ENCODE peak calls at places on chromosomes 3 and 15, in eight cellular contexts. J is esophagus muscularis mucosa, A is H9, L is dorsolateral prefrontal cortex, O is keratinocyte, Z is IMR-90, H is OCI-LY7, N is heart right ventricle. F is an unnamed sample.

GRCh38 chr3:155548194-155548593 is 196.7 kb downstream of the PLCH1 start:
- DNase-seq in Z (no peak), H (no peak), L (no peak), A (no peak), J (no peak), N (no peak), O (no peak), F (no peak)

GRCh38 chr3:174023445-174023844 is 625.9 kb downstream of the NLGN1 start:
- DNase-seq in L (no peak), O (no peak), A (no peak), H (no peak), N (no peak), Z (peak), J (no peak), F (no peak)

GRCh38 chr3:128730521-128730920 is 4.5 kb downstream of the RAB7A start:
- DNase-seq in J (no peak), H (no peak), Z (no peak), A (no peak), O (no peak), L (no peak), N (no peak), F (no peak)

GRCh38 chr15:98776607-98777281 is 128.4 kb downstream of the IGF1R start:
- DNase-seq in H (no peak), N (peak), L (no peak), J (no peak), A (no peak), O (no peak), Z (peak), F (no peak)

GRCh38 chr3:123281406-123281805 is 79.7 kb downstream of the SEC22A start:
- DNase-seq in O (no peak), Z (no peak), L (no peak), A (no peak), J (peak), H (no peak), N (no peak), F (no peak)

GRCh38 chr3:47685037-47685436 is 96.7 kb downstream of the SMARCC1 start:
- DNase-seq in Z (peak), L (no peak), N (no peak), J (no peak), A (no peak), O (no peak), H (no peak), F (no peak)

GRCh38 chr3:182364723-182365650 is 428.3 kb upstream of the ATP11B start:
- DNase-seq in A (no peak), J (no peak), H (no peak), Z (no peak), O (peak), L (peak), N (no peak), F (peak)

GRCh38 chr3:196624907-196625306 is 14.6 kb upstream of the NRROS start:
- DNase-seq in O (no peak), H (no peak), J (no peak), N (peak), A (no peak), L (peak), Z (no peak), F (no peak)

GRCh38 chr3:114565201-114565600 is 271.4 kb downstream of the TIGIT start:
- DNase-seq in J (no peak), O (no peak), H (no peak), L (no peak), Z (no peak), N (peak), A (no peak), F (no peak)

GRCh38 chr15:75355369-75355768 is 8.5 kb downstream of the NEIL1 start:
- DNase-seq in L (no peak), H (no peak), Z (no peak), J (no peak), N (no peak), A (no peak), O (no peak), F (no peak)

GRCh38 chr15:101162701-101163483 is 89.0 kb downstream of the CHSY1 start:
- DNase-seq in A (no peak), O (no peak), N (peak), H (no peak), L (peak), Z (no peak), J (peak), F (peak)

GRCh38 chr3:63791974-63792373 is 27.1 kb upstream of the C3orf49 start:
- DNase-seq in Z (peak), O (peak), L (no peak), H (no peak), N (no peak), A (no peak), J (no peak), F (peak)

GRCh38 chr15:87322845-87323244 is 933.7 kb downstream of the NTRK3 start:
- DNase-seq in L (no peak), J (no peak), N (no peak), A (no peak), H (no peak), O (no peak), Z (no peak), F (no peak)

GRCh38 chr3:71710906-71711494 is 14.2 kb downstream of the EIF4E3 start:
- DNase-seq in N (no peak), L (no peak), H (peak), J (no peak), O (no peak), A (no peak), Z (peak), F (no peak)

GRCh38 chr15:85541744-85542143 is 161.3 kb downstream of the AKAP13 start:
- DNase-seq in J (no peak), A (no peak), L (no peak), O (no peak), N (no peak), H (no peak), Z (peak), F (no peak)

GRCh38 chr15:83446904-83447708 is at the start of gene SH3GL3:
- DNase-seq in A (peak), N (peak), L (peak), Z (peak), J (peak), H (no peak), O (no peak), F (peak)

GRCh38 chr3:134306334-134306733 is 55.7 kb upstream of the RYK start:
- DNase-seq in J (peak), Z (no peak), A (no peak), O (no peak), H (no peak), L (no peak), N (no peak), F (no peak)

GRCh38 chr3:134311265-134311664 is 60.6 kb upstream of the RYK start:
- DNase-seq in H (no peak), J (no peak), N (no peak), A (no peak), Z (peak), O (no peak), L (no peak), F (no peak)

GRCh38 chr3:134307425-134307824 is 56.8 kb upstream of the RYK start:
- DNase-seq in O (no peak), A (no peak), N (no peak), H (no peak), L (no peak), J (no peak), Z (no peak), F (no peak)

GRCh38 chr3:134309987-134310700 is 59.5 kb upstream of the RYK start:
- DNase-seq in Z (no peak), L (no peak), H (no peak), N (no peak), A (no peak), J (no peak), O (no peak), F (no peak)

DNA sequence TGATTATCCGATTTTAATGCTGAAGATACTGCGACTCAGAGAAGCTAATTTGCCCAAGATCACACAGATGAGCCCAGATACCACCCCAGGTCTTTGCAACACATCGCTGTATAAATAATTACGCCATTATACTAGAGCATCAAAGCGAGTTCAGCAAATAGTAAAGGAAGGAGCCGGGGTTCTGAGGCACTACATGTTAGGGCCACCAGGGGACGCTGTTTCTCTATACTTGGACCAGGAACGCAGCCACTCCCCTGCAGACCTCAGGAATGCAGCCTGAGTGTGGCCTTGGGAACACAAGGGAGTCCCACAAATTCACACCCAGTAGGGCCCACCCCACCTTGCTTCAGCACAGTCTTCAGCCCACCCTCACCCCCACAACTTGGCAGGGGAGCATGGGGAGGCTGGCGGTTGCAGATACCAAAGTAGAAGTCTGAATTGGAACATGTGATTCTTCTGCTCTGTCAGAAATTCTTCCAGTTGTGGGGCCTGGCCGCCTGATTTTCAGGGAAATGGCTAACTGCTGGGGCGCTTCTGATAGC is 57.8 kb upstream of the RYK start:
- DNase-seq in O (no peak), J (peak), Z (peak), H (peak), N (peak), A (peak), L (peak), F (peak)
- H3K27ac ChIP-seq in O (peak), J (peak), Z (peak), H (no peak), N (peak), A (no peak), L (peak), F (peak)

GRCh38 chr3:37922721-37923575 is 61.3 kb downstream of the CTDSPL start:
- DNase-seq in Z (peak), N (peak), A (no peak), O (no peak), J (peak), H (no peak), L (no peak), F (no peak)

GRCh38 chr3:37921025-37921424 is 59.3 kb downstream of the CTDSPL start:
- DNase-seq in H (no peak), J (peak), Z (no peak), O (no peak), A (no peak), N (no peak), L (no peak), F (no peak)

GRCh38 chr3:37925157-37925556 is 63.5 kb downstream of the CTDSPL start:
- DNase-seq in O (no peak), H (no peak), J (peak), A (no peak), L (no peak), N (no peak), Z (no peak), F (no peak)

GRCh38 chr3:37924453-37924852 is 62.8 kb downstream of the CTDSPL start:
- DNase-seq in J (peak), L (no peak), O (no peak), A (no peak), H (no peak), N (no peak), Z (peak), F (no peak)

DNA sequence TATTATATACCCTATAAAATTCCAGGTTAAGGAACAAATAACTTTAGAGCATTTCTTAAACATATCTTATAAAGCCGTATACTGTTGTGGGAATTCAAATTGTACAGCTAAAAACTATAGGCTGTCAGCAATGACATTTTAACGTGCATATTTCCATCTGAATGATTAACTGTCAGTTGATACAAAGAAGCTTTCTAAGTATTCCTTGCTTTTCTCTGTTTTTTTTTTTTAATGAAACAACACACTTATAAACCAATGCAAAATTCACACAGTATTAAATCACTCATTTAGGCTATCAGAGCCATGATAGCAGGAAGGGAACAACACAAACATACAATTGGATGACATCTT is 61.9 kb downstream of the CTDSPL start:
- DNase-seq in N (no peak), A (no peak), O (no peak), Z (no peak), J (no peak), H (no peak), L (no peak), F (no peak)
- H3K27ac ChIP-seq in N (no peak), A (no peak), O (no peak), Z (no peak), J (peak), H (no peak), L (peak), F (peak)

DNA sequence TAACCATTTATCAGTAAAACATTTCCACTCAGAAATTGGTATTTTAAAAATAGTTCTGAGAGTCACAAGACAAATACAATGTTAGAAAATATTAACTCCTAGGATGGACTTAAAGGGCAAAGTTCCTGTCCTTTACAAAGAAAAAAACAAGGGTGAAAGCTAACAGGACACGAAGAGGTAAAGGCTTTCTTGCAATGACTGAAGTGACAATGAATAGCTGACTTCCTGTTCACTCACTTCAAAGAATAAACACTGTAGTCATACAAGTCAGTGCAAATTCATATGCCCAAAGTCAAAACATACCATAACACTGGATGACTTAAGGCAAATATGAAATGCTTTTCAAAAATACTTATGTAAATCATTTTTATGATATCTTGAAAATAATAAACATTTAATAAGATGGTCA is 1389.8 kb upstream of the ALCAM start:
- DNase-seq in L (no peak), N (no peak), Z (no peak), A (no peak), J (no peak), O (no peak), H (no peak), F (no peak)
- H3K27ac ChIP-seq in L (no peak), N (no peak), Z (no peak), A (no peak), J (no peak), O (no peak), H (no peak), F (no peak)

GRCh38 chr3:170907519-170908234 is 760 bp downstream of the EIF5A2 start:
- DNase-seq in Z (peak), O (no peak), A (no peak), J (no peak), L (no peak), N (no peak), H (peak), F (no peak)
- H3K27ac ChIP-seq in Z (peak), O (peak), A (no peak), J (peak), L (peak), N (peak), H (peak), F (no peak)

F was measured in caudate nucleus.